ENCODE peak calls at places on chromosome 2, in eight cellular contexts. B is ureter; Y is cerebellum; T is heart left ventricle; D is stimulated activated CD4-positive, alpha-beta T cell treated with anti-CD3 and anti-CD28 coated beads, Interleukin-15, amount 100 ng/mL, for 24 hours; I is HFFc6; L is GM04504; R is neural crest cell. W is an unnamed sample.

GRCh38 chr2:188320861-188321260 is 29.2 kb downstream of the GULP1 start:
- DNase-seq in B (no peak), T (no peak), Y (no peak), L (no peak), D (no peak), I (no peak), R (no peak), W (no peak)

GRCh38 chr2:133362061-133362476 is 206.2 kb downstream of the NCKAP5 start:
- DNase-seq in T (no peak), B (no peak), Y (no peak), I (peak), L (no peak), D (no peak), R (no peak), W (no peak)

GRCh38 chr2:240622631-240623235 is 2.5 kb upstream of the GPR35 start:
- DNase-seq in R (no peak), D (peak), Y (no peak), B (no peak), L (no peak), I (no peak), T (no peak), W (no peak)

GRCh38 chr2:33015421-33016142 is 68.8 kb downstream of the LTBP1 start:
- DNase-seq in L (peak), I (peak), B (no peak), R (no peak), D (no peak), T (no peak), Y (no peak), W (no peak)

GRCh38 chr2:174824098-174824497 is 59.8 kb upstream of the CHRNA1 start:
- DNase-seq in B (no peak), D (no peak), L (no peak), T (no peak), Y (no peak), I (no peak), R (no peak), W (no peak)

GRCh38 chr2:26529406-26530070 is 51.6 kb upstream of the OTOF start:
- DNase-seq in Y (no peak), L (no peak), B (no peak), I (no peak), R (no peak), T (no peak), D (no peak), W (no peak)

GRCh38 chr2:43086451-43087221 is 139.8 kb downstream of the ZFP36L2 start:
- DNase-seq in L (peak), D (no peak), B (peak), R (no peak), T (peak), Y (no peak), I (peak), W (no peak)

GRCh38 chr2:186457908-186458307 is 28.2 kb upstream of the ZC3H15 start:
- DNase-seq in D (no peak), B (no peak), L (no peak), Y (no peak), I (no peak), T (no peak), R (no peak), W (peak)

GRCh38 chr2:62152000-62152399 is 43.9 kb upstream of the B3GNT2 start:
- DNase-seq in D (no peak), I (peak), R (no peak), T (no peak), B (no peak), Y (no peak), L (no peak), W (no peak)

GRCh38 chr2:160371251-160372009 is 122.2 kb downstream of the RBMS1 start:
- DNase-seq in I (no peak), B (no peak), Y (no peak), L (no peak), T (no peak), D (no peak), R (no peak), W (no peak)

GRCh38 chr2:121199281-121200010 is 85.6 kb downstream of the TFCP2L1 start:
- DNase-seq in L (no peak), D (no peak), B (no peak), T (no peak), R (no peak), Y (no peak), I (no peak), W (no peak)

GRCh38 chr2:163692611-163693482 is 43.0 kb downstream of the FIGN start:
- DNase-seq in L (no peak), D (no peak), T (no peak), I (no peak), R (no peak), B (no peak), Y (no peak), W (no peak)

GRCh38 chr2:1798425-1799144 is 54.3 kb upstream of the PXDN start:
- DNase-seq in D (no peak), Y (no peak), L (no peak), R (no peak), T (no peak), B (no peak), I (no peak), W (no peak)

GRCh38 chr2:137964066-137964858 is at the start of gene HNMT:
- DNase-seq in I (peak), D (no peak), B (no peak), Y (no peak), R (peak), T (peak), L (peak), W (no peak)

GRCh38 chr2:219244789-219245147 is 476 bp downstream of the GLB1L start:
- DNase-seq in R (no peak), Y (no peak), D (no peak), T (no peak), L (no peak), B (no peak), I (no peak), W (no peak)

GRCh38 chr2:16105178-16105663 is 164.9 kb downstream of the MYCN start:
- DNase-seq in L (no peak), T (no peak), R (no peak), B (no peak), D (no peak), Y (no peak), I (no peak), W (no peak)

GRCh38 chr2:226125151-226125550 is 674.5 kb downstream of the IRS1 start:
- DNase-seq in L (no peak), Y (no peak), D (no peak), R (no peak), I (no peak), T (no peak), B (no peak), W (no peak)

GRCh38 chr2:32904711-32905110 is 42.0 kb upstream of the LTBP1 start:
- DNase-seq in Y (no peak), T (no peak), R (no peak), I (no peak), D (no peak), L (no peak), B (no peak), W (no peak)

GRCh38 chr2:100262555-100263320 is 59.6 kb downstream of the LONRF2 start:
- DNase-seq in Y (peak), T (peak), B (peak), D (peak), R (peak), I (peak), L (no peak), W (peak)

GRCh38 chr2:178227187-178227586 is 32.9 kb downstream of the OSBPL6 start:
- DNase-seq in Y (no peak), T (no peak), I (peak), R (no peak), L (no peak), B (no peak), D (no peak), W (no peak)

GRCh38 chr2:97677480-97677879 is 8.0 kb downstream of the C2orf92 start:
- DNase-seq in D (no peak), L (no peak), B (no peak), I (no peak), Y (no peak), R (no peak), T (no peak), W (no peak)

GRCh38 chr2:227862741-227863588 is 8.5 kb upstream of the DAW1 start:
- DNase-seq in D (no peak), B (no peak), I (peak), T (no peak), L (peak), R (no peak), Y (no peak), W (no peak)

GRCh38 chr2:148643421-148643820 is 1.1 kb upstream of the EPC2 start:
- DNase-seq in I (no peak), D (no peak), L (no peak), R (no peak), T (no peak), B (no peak), Y (no peak), W (no peak)

GRCh38 chr2:15725788-15726112 is 134.1 kb downstream of the DDX1 start:
- DNase-seq in D (no peak), I (no peak), T (no peak), B (no peak), L (no peak), R (no peak), Y (no peak), W (no peak)

GRCh38 chr2:178542569-178542968 is 62.3 kb downstream of the PLEKHA3 start:
- DNase-seq in L (no peak), T (no peak), B (no peak), R (no peak), D (no peak), I (no peak), Y (no peak), W (no peak)

GRCh38 chr2:43105586-43106562 is 120.5 kb downstream of the ZFP36L2 start:
- DNase-seq in I (no peak), D (no peak), L (no peak), Y (no peak), T (peak), R (no peak), B (peak), W (peak)

GRCh38 chr2:105556366-105556765 is 157.5 kb upstream of the FHL2 start:
- DNase-seq in L (no peak), R (no peak), Y (peak), B (no peak), I (no peak), T (no peak), D (no peak), W (no peak)

GRCh38 chr2:233051241-233052149 is 8.6 kb upstream of the INPP5D start:
- DNase-seq in L (no peak), I (no peak), Y (no peak), R (no peak), D (no peak), T (peak), B (peak), W (no peak)

GRCh38 chr2:102107741-102108070 is 34.8 kb upstream of the IL1R1 start:
- DNase-seq in Y (no peak), D (no peak), I (peak), R (no peak), B (no peak), L (no peak), T (no peak), W (no peak)

GRCh38 chr2:239337122-239337876 is 63.5 kb downstream of the HDAC4 start:
- DNase-seq in Y (peak), T (no peak), L (no peak), R (no peak), B (no peak), D (no peak), I (no peak), W (peak)

GRCh38 chr2:127415593-127416485 is 2.4 kb upstream of the PROC start:
- DNase-seq in I (no peak), B (peak), R (peak), Y (peak), D (peak), T (peak), L (no peak), W (peak)

GRCh38 chr2:161990741-161991140 is 83.3 kb downstream of the DPP4 start:
- DNase-seq in L (peak), Y (no peak), B (no peak), T (no peak), I (peak), D (no peak), R (no peak), W (no peak)